ENCODE peak calls at places on chromosomes 5 and 9, in ten cellular contexts. R is OCI-LY7, G is GM12878, Q is GM06990, J is hepatocyte, I is IMR-90, A is H7, M is suprapubic skin, K is neuronal stem cell, V is tibial artery. N is an unnamed sample. For H3K36me3, the result is how much of the 10 kb centered on the place peaks cover.

GRCh38 chr5:8954801-8955200 is 591.1 kb downstream of the SEMA5A start:
- DNase-seq in R (no peak), G (no peak), Q (no peak), J (no peak), I (no peak), A (no peak), M (no peak), K (no peak), V (no peak), N (no peak)

GRCh38 chr5:171496431-171496830 is 77.0 kb downstream of the FGF18 start:
- DNase-seq in R (no peak), G (no peak), Q (no peak), J (no peak), I (no peak), A (no peak), M (no peak), K (no peak), V (peak), N (no peak)

GRCh38 chr5:174413520-174414314 is 310.7 kb upstream of the MSX2 start:
- DNase-seq in R (no peak), G (no peak), Q (no peak), J (peak), I (peak), A (no peak), M (no peak), K (no peak), V (no peak), N (no peak)

GRCh38 chr9:121858788-121859187 is 207.4 kb downstream of the DAB2IP start:
- DNase-seq in R (peak), G (no peak), Q (no peak), J (no peak), I (no peak), A (no peak), M (no peak), K (no peak), V (no peak), N (no peak)

GRCh38 chr5:14775857-14776256 is 95.7 kb downstream of the ANKH start:
- DNase-seq in R (no peak), G (no peak), Q (no peak), J (no peak), I (peak), A (no peak), M (no peak), K (no peak), V (peak), N (no peak)

GRCh38 chr9:126337690-126338426 is 11.2 kb downstream of the MVB12B start:
- DNase-seq in R (no peak), G (no peak), Q (no peak), J (no peak), I (no peak), A (peak), M (no peak), K (no peak), V (no peak), N (no peak)

GRCh38 chr5:177433658-177434217 is 7.3 kb downstream of the GRK6 start:
- DNase-seq in R (no peak), G (no peak), Q (peak), J (no peak), I (no peak), A (no peak), M (no peak), K (no peak), V (no peak), N (no peak)

GRCh38 chr5:164504141-164504772 is 998.8 kb downstream of the MAT2B start:
- DNase-seq in R (peak), G (peak), Q (peak), J (peak), I (peak), A (peak), M (no peak), K (peak), V (no peak), N (peak)

GRCh38 chr5:26889810-26890209 is 148.6 kb downstream of the CDH9 start:
- DNase-seq in R (no peak), G (no peak), Q (no peak), J (no peak), I (no peak), A (no peak), M (no peak), K (no peak), V (no peak), N (no peak)

GRCh38 chr5:108743344-108743743 is 4.4 kb upstream of the FER start:
- DNase-seq in R (no peak), G (no peak), Q (no peak), J (no peak), I (no peak), A (no peak), M (no peak), K (peak), V (no peak), N (no peak)
- H3K4me3 ChIP-seq in R (no peak), G (no peak), Q (no peak), J (no peak), I (no peak), A (no peak), M (no peak), K (no peak), V (no peak), N (no peak)

GRCh38 chr9:78320030-78320693 is 23.2 kb downstream of the PSAT1 start:
- DNase-seq in R (no peak), G (no peak), Q (no peak), J (no peak), I (no peak), A (no peak), M (peak), K (no peak), V (no peak), N (no peak)
- H3K36me3 ChIP-seq in R (half or more), G (under half), Q (under half), J (under half), I (half or more), A (half or more), M (under half), K (half or more), V (under half), N (under half)

GRCh38 chr5:15797116-15797515 is 297.1 kb downstream of the FBXL7 start:
- DNase-seq in R (no peak), G (no peak), Q (no peak), J (no peak), I (no peak), A (no peak), M (no peak), K (no peak), V (no peak), N (no peak)

GRCh38 chr5:15799612-15800011 is 299.6 kb downstream of the FBXL7 start:
- DNase-seq in R (no peak), G (no peak), Q (no peak), J (no peak), I (no peak), A (no peak), M (no peak), K (no peak), V (no peak), N (no peak)

GRCh38 chr5:15799014-15799413 is 299.0 kb downstream of the FBXL7 start:
- DNase-seq in R (no peak), G (no peak), Q (no peak), J (no peak), I (no peak), A (no peak), M (no peak), K (no peak), V (no peak), N (no peak)

GRCh38 chr5:15796557-15796956 is 296.6 kb downstream of the FBXL7 start:
- DNase-seq in R (no peak), G (no peak), Q (no peak), J (no peak), I (no peak), A (peak), M (no peak), K (no peak), V (no peak), N (no peak)

DNA sequence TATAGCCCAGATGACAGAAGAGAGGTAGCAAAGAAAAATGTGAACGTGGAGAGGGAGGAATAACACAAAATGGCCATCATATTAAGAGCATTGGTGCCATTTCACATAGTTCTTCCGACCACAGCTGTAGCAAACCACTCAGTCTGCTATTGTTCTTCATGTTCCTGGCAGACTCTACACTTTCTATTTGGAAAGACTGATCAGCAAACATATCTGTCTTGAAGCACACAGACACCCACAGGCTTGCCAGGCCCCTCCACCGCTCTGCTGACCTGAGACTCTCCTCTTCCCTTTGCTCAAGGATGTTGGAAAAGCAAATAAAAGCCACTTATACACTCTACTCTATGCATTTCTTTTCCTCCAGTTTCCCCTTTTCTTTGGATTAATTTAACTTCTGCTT is 298.0 kb downstream of the FBXL7 start:
- DNase-seq in R (no peak), G (no peak), Q (no peak), J (no peak), I (no peak), A (no peak), M (no peak), K (no peak), V (no peak), N (no peak)
- H3K4me3 ChIP-seq in R (no peak), G (no peak), Q (no peak), J (no peak), I (no peak), A (no peak), M (no peak), K (no peak), V (no peak), N (no peak)

GRCh38 chr9:70217029-70217428 is 41.7 kb upstream of the SMC5 start:
- DNase-seq in R (no peak), G (no peak), Q (no peak), J (no peak), I (no peak), A (no peak), M (no peak), K (no peak), V (no peak), N (no peak)
- H3K36me3 ChIP-seq in R (under half), G (under half), Q (under half), J (under half), I (under half), A (under half), M (under half), K (under half), V (half or more), N (under half)